ENCODE peak calls at places on chromosome 21, in seven cellular contexts. One of them, this sample, is unnamed.

GRCh38 chr21:36478207-36478701 is 1.7 kb downstream of the CLDN14 start:
- DNase-seq in hypothalamus: no peak
- DNase-seq in activated CD4-positive, alpha-beta T cell treated with anti-CD3 and anti-CD28 coated beads, Interleukin-2, amount 10 ng/mL, durations not matched to agents 7 days and 5 days: no peak
- DNase-seq in kidney tubule cell: peak
- DNase-seq in occipital lobe: no peak
- DNase-seq in Calu3: peak
- DNase-seq in colonic mucosa: no peak
- DNase-seq in this sample: peak

GRCh38 chr21:42299324-42300044 is 15.7 kb downstream of the TFF3 start:
- DNase-seq in hypothalamus: no peak
- DNase-seq in activated CD4-positive, alpha-beta T cell treated with anti-CD3 and anti-CD28 coated beads, Interleukin-2, amount 10 ng/mL, durations not matched to agents 7 days and 5 days: peak
- DNase-seq in kidney tubule cell: peak
- DNase-seq in occipital lobe: peak
- DNase-seq in Calu3: peak
- DNase-seq in colonic mucosa: peak
- DNase-seq in this sample: no peak

GRCh38 chr21:34935452-34935851 is 113.7 kb downstream of the RUNX1 start:
- DNase-seq in hypothalamus: no peak
- DNase-seq in activated CD4-positive, alpha-beta T cell treated with anti-CD3 and anti-CD28 coated beads, Interleukin-2, amount 10 ng/mL, durations not matched to agents 7 days and 5 days: no peak
- DNase-seq in kidney tubule cell: no peak
- DNase-seq in occipital lobe: no peak
- DNase-seq in Calu3: no peak
- DNase-seq in colonic mucosa: no peak
- DNase-seq in this sample: no peak

GRCh38 chr21:45361033-45361997 is 43.6 kb upstream of the COL18A1 start:
- DNase-seq in hypothalamus: no peak
- DNase-seq in activated CD4-positive, alpha-beta T cell treated with anti-CD3 and anti-CD28 coated beads, Interleukin-2, amount 10 ng/mL, durations not matched to agents 7 days and 5 days: no peak
- DNase-seq in kidney tubule cell: no peak
- DNase-seq in occipital lobe: no peak
- DNase-seq in Calu3: no peak
- DNase-seq in colonic mucosa: no peak
- DNase-seq in this sample: no peak

GRCh38 chr21:45599146-45599581 is 44.4 kb upstream of the PCBP3 start:
- DNase-seq in hypothalamus: no peak
- DNase-seq in activated CD4-positive, alpha-beta T cell treated with anti-CD3 and anti-CD28 coated beads, Interleukin-2, amount 10 ng/mL, durations not matched to agents 7 days and 5 days: no peak
- DNase-seq in kidney tubule cell: no peak
- DNase-seq in occipital lobe: no peak
- DNase-seq in Calu3: no peak
- DNase-seq in colonic mucosa: no peak
- DNase-seq in this sample: no peak

GRCh38 chr21:43373387-43374227 is 53.3 kb downstream of the SIK1 start:
- DNase-seq in hypothalamus: no peak
- DNase-seq in activated CD4-positive, alpha-beta T cell treated with anti-CD3 and anti-CD28 coated beads, Interleukin-2, amount 10 ng/mL, durations not matched to agents 7 days and 5 days: no peak
- DNase-seq in kidney tubule cell: no peak
- DNase-seq in occipital lobe: no peak
- DNase-seq in Calu3: no peak
- DNase-seq in colonic mucosa: no peak
- DNase-seq in this sample: no peak

GRCh38 chr21:28496517-28496916 is 496.2 kb downstream of the LTN1 start:
- DNase-seq in hypothalamus: no peak
- DNase-seq in activated CD4-positive, alpha-beta T cell treated with anti-CD3 and anti-CD28 coated beads, Interleukin-2, amount 10 ng/mL, durations not matched to agents 7 days and 5 days: no peak
- DNase-seq in kidney tubule cell: no peak
- DNase-seq in occipital lobe: no peak
- DNase-seq in Calu3: no peak
- DNase-seq in colonic mucosa: no peak
- DNase-seq in this sample: no peak

GRCh38 chr21:41895643-41896493 is 16.7 kb upstream of the PRDM15 start:
- DNase-seq in hypothalamus: no peak
- DNase-seq in activated CD4-positive, alpha-beta T cell treated with anti-CD3 and anti-CD28 coated beads, Interleukin-2, amount 10 ng/mL, durations not matched to agents 7 days and 5 days: peak
- DNase-seq in kidney tubule cell: no peak
- DNase-seq in occipital lobe: no peak
- DNase-seq in Calu3: no peak
- DNase-seq in colonic mucosa: no peak
- DNase-seq in this sample: no peak

GRCh38 chr21:26850116-26850643 is 5.0 kb upstream of the ADAMTS1 start:
- DNase-seq in hypothalamus: no peak
- DNase-seq in activated CD4-positive, alpha-beta T cell treated with anti-CD3 and anti-CD28 coated beads, Interleukin-2, amount 10 ng/mL, durations not matched to agents 7 days and 5 days: no peak
- DNase-seq in kidney tubule cell: peak
- DNase-seq in occipital lobe: no peak
- DNase-seq in Calu3: no peak
- DNase-seq in colonic mucosa: no peak
- DNase-seq in this sample: peak

GRCh38 chr21:18529253-18529652 is 125.7 kb upstream of the TMPRSS15 start:
- DNase-seq in hypothalamus: no peak
- DNase-seq in activated CD4-positive, alpha-beta T cell treated with anti-CD3 and anti-CD28 coated beads, Interleukin-2, amount 10 ng/mL, durations not matched to agents 7 days and 5 days: no peak
- DNase-seq in kidney tubule cell: peak
- DNase-seq in occipital lobe: no peak
- DNase-seq in Calu3: no peak
- DNase-seq in colonic mucosa: no peak
- DNase-seq in this sample: peak

GRCh38 chr21:34255073-34255472 is 108.7 kb upstream of the KCNE2 start:
- DNase-seq in hypothalamus: no peak
- DNase-seq in activated CD4-positive, alpha-beta T cell treated with anti-CD3 and anti-CD28 coated beads, Interleukin-2, amount 10 ng/mL, durations not matched to agents 7 days and 5 days: no peak
- DNase-seq in kidney tubule cell: no peak
- DNase-seq in occipital lobe: no peak
- DNase-seq in Calu3: no peak
- DNase-seq in colonic mucosa: no peak
- DNase-seq in this sample: no peak

GRCh38 chr21:35738342-35738961 is 321.9 kb downstream of the SETD4 start:
- DNase-seq in hypothalamus: no peak
- DNase-seq in activated CD4-positive, alpha-beta T cell treated with anti-CD3 and anti-CD28 coated beads, Interleukin-2, amount 10 ng/mL, durations not matched to agents 7 days and 5 days: no peak
- DNase-seq in kidney tubule cell: peak
- DNase-seq in occipital lobe: no peak
- DNase-seq in Calu3: no peak
- DNase-seq in colonic mucosa: no peak
- DNase-seq in this sample: peak

GRCh38 chr21:28174006-28174405 is 818.7 kb downstream of the LTN1 start:
- DNase-seq in hypothalamus: no peak
- DNase-seq in activated CD4-positive, alpha-beta T cell treated with anti-CD3 and anti-CD28 coated beads, Interleukin-2, amount 10 ng/mL, durations not matched to agents 7 days and 5 days: no peak
- DNase-seq in kidney tubule cell: no peak
- DNase-seq in occipital lobe: no peak
- DNase-seq in Calu3: no peak
- DNase-seq in colonic mucosa: no peak
- DNase-seq in this sample: no peak

GRCh38 chr21:33041981-33042380 is 16.2 kb downstream of the OLIG2 start:
- DNase-seq in hypothalamus: no peak
- DNase-seq in activated CD4-positive, alpha-beta T cell treated with anti-CD3 and anti-CD28 coated beads, Interleukin-2, amount 10 ng/mL, durations not matched to agents 7 days and 5 days: no peak
- DNase-seq in kidney tubule cell: peak
- DNase-seq in occipital lobe: no peak
- DNase-seq in Calu3: no peak
- DNase-seq in colonic mucosa: no peak
- DNase-seq in this sample: no peak

GRCh38 chr21:38847556-38847955 is 41.8 kb downstream of the ETS2 start:
- DNase-seq in hypothalamus: no peak
- DNase-seq in activated CD4-positive, alpha-beta T cell treated with anti-CD3 and anti-CD28 coated beads, Interleukin-2, amount 10 ng/mL, durations not matched to agents 7 days and 5 days: no peak
- DNase-seq in kidney tubule cell: no peak
- DNase-seq in occipital lobe: no peak
- DNase-seq in Calu3: no peak
- DNase-seq in colonic mucosa: no peak
- DNase-seq in this sample: no peak

GRCh38 chr21:35273331-35273730 is 224.2 kb upstream of the RUNX1 start:
- DNase-seq in hypothalamus: no peak
- DNase-seq in activated CD4-positive, alpha-beta T cell treated with anti-CD3 and anti-CD28 coated beads, Interleukin-2, amount 10 ng/mL, durations not matched to agents 7 days and 5 days: no peak
- DNase-seq in kidney tubule cell: no peak
- DNase-seq in occipital lobe: no peak
- DNase-seq in Calu3: peak
- DNase-seq in colonic mucosa: peak
- DNase-seq in this sample: peak

GRCh38 chr21:15057290-15057689 is 7.5 kb downstream of the NRIP1 start:
- DNase-seq in hypothalamus: no peak
- DNase-seq in activated CD4-positive, alpha-beta T cell treated with anti-CD3 and anti-CD28 coated beads, Interleukin-2, amount 10 ng/mL, durations not matched to agents 7 days and 5 days: no peak
- DNase-seq in kidney tubule cell: peak
- DNase-seq in occipital lobe: no peak
- DNase-seq in Calu3: no peak
- DNase-seq in colonic mucosa: peak
- DNase-seq in this sample: peak

GRCh38 chr21:45074818-45075605 is 632 bp downstream of the ADARB1 start:
- DNase-seq in hypothalamus: no peak
- DNase-seq in activated CD4-positive, alpha-beta T cell treated with anti-CD3 and anti-CD28 coated beads, Interleukin-2, amount 10 ng/mL, durations not matched to agents 7 days and 5 days: peak
- DNase-seq in kidney tubule cell: peak
- DNase-seq in occipital lobe: no peak
- DNase-seq in Calu3: peak
- DNase-seq in colonic mucosa: no peak
- DNase-seq in this sample: peak

GRCh38 chr21:40841524-40842196 is 5.3 kb downstream of the DSCAM start:
- DNase-seq in hypothalamus: peak
- DNase-seq in activated CD4-positive, alpha-beta T cell treated with anti-CD3 and anti-CD28 coated beads, Interleukin-2, amount 10 ng/mL, durations not matched to agents 7 days and 5 days: no peak
- DNase-seq in kidney tubule cell: peak
- DNase-seq in occipital lobe: peak
- DNase-seq in Calu3: no peak
- DNase-seq in colonic mucosa: no peak
- DNase-seq in this sample: peak

GRCh38 chr21:44920694-44921604 is at the start of gene ITGB2:
- DNase-seq in hypothalamus: no peak
- DNase-seq in activated CD4-positive, alpha-beta T cell treated with anti-CD3 and anti-CD28 coated beads, Interleukin-2, amount 10 ng/mL, durations not matched to agents 7 days and 5 days: peak
- DNase-seq in kidney tubule cell: no peak
- DNase-seq in occipital lobe: no peak
- DNase-seq in Calu3: no peak
- DNase-seq in colonic mucosa: no peak
- DNase-seq in this sample: no peak

GRCh38 chr21:45469273-45470086 is 64.5 kb downstream of the COL18A1 start:
- DNase-seq in hypothalamus: peak
- DNase-seq in activated CD4-positive, alpha-beta T cell treated with anti-CD3 and anti-CD28 coated beads, Interleukin-2, amount 10 ng/mL, durations not matched to agents 7 days and 5 days: no peak
- DNase-seq in kidney tubule cell: peak
- DNase-seq in occipital lobe: peak
- DNase-seq in Calu3: no peak
- DNase-seq in colonic mucosa: no peak
- DNase-seq in this sample: peak

GRCh38 chr21:46057710-46058241 is 40.1 kb upstream of the COL6A2 start:
- DNase-seq in hypothalamus: no peak
- DNase-seq in activated CD4-positive, alpha-beta T cell treated with anti-CD3 and anti-CD28 coated beads, Interleukin-2, amount 10 ng/mL, durations not matched to agents 7 days and 5 days: no peak
- DNase-seq in kidney tubule cell: no peak
- DNase-seq in occipital lobe: no peak
- DNase-seq in Calu3: no peak
- DNase-seq in colonic mucosa: no peak
- DNase-seq in this sample: no peak

GRCh38 chr21:35232545-35233176 is 183.6 kb upstream of the RUNX1 start:
- DNase-seq in hypothalamus: no peak
- DNase-seq in activated CD4-positive, alpha-beta T cell treated with anti-CD3 and anti-CD28 coated beads, Interleukin-2, amount 10 ng/mL, durations not matched to agents 7 days and 5 days: no peak
- DNase-seq in kidney tubule cell: peak
- DNase-seq in occipital lobe: no peak
- DNase-seq in Calu3: peak
- DNase-seq in colonic mucosa: no peak
- DNase-seq in this sample: peak

GRCh38 chr21:17854771-17855170 is 35.6 kb upstream of the C21orf91 start:
- DNase-seq in hypothalamus: no peak
- DNase-seq in activated CD4-positive, alpha-beta T cell treated with anti-CD3 and anti-CD28 coated beads, Interleukin-2, amount 10 ng/mL, durations not matched to agents 7 days and 5 days: no peak
- DNase-seq in kidney tubule cell: no peak
- DNase-seq in occipital lobe: no peak
- DNase-seq in Calu3: no peak
- DNase-seq in colonic mucosa: no peak
- DNase-seq in this sample: no peak

GRCh38 chr21:45893166-45894106 is 88.1 kb upstream of the COL6A1 start:
- DNase-seq in hypothalamus: no peak
- DNase-seq in activated CD4-positive, alpha-beta T cell treated with anti-CD3 and anti-CD28 coated beads, Interleukin-2, amount 10 ng/mL, durations not matched to agents 7 days and 5 days: no peak
- DNase-seq in kidney tubule cell: no peak
- DNase-seq in occipital lobe: no peak
- DNase-seq in Calu3: no peak
- DNase-seq in colonic mucosa: no peak
- DNase-seq in this sample: no peak

GRCh38 chr21:31283025-31283424 is 61.0 kb downstream of the TIAM1 start:
- DNase-seq in hypothalamus: no peak
- DNase-seq in activated CD4-positive, alpha-beta T cell treated with anti-CD3 and anti-CD28 coated beads, Interleukin-2, amount 10 ng/mL, durations not matched to agents 7 days and 5 days: peak
- DNase-seq in kidney tubule cell: no peak
- DNase-seq in occipital lobe: no peak
- DNase-seq in Calu3: no peak
- DNase-seq in colonic mucosa: no peak
- DNase-seq in this sample: no peak